ENCODE peak calls at places on chromosome X, in seven cellular contexts. S is cardiac muscle cell; L is adipocyte; W is dorsolateral prefrontal cortex; E is SJSA1; U is OCI-LY7; M is effector memory CD4-positive, alpha-beta T cell. F is an unnamed sample.

GRCh38 chrX:140766024-140766611 is 56.6 kb downstream of the LINC00632 start:
- DNase-seq in M (peak), S (peak), E (peak), W (peak), U (peak), L (peak), F (no peak)

GRCh38 chrX:44061940-44062339 is 88.8 kb upstream of the NDP start:
- DNase-seq in S (no peak), U (no peak), W (no peak), L (no peak), E (no peak), M (no peak), F (no peak)

GRCh38 chrX:6226053-6226645 is 2.5 kb downstream of the NLGN4X start:
- DNase-seq in W (peak), U (no peak), S (no peak), L (no peak), M (no peak), E (peak), F (no peak)

GRCh38 chrX:49165901-49166881 is 3.6 kb downstream of the MAGIX start:
- DNase-seq in M (peak), U (peak), W (peak), L (peak), S (peak), E (peak), F (peak)

GRCh38 chrX:2888309-2888708 is 40.8 kb downstream of the ARSD start:
- DNase-seq in L (no peak), S (no peak), M (no peak), E (no peak), W (no peak), U (no peak), F (no peak)

GRCh38 chrX:116435597-116435996 is 809 bp upstream of the SLC6A14 start:
- DNase-seq in S (no peak), U (no peak), W (no peak), E (no peak), L (no peak), M (no peak), F (no peak)

GRCh38 chrX:9888953-9889470 is 78.1 kb upstream of the CLDN34 start:
- DNase-seq in U (no peak), M (no peak), S (no peak), W (no peak), E (no peak), L (peak), F (no peak)

GRCh38 chrX:22135171-22135711 is 103.1 kb downstream of the PHEX start:
- DNase-seq in W (no peak), L (peak), U (no peak), E (peak), M (no peak), S (peak), F (no peak)

GRCh38 chrX:22090181-22090580 is 58.1 kb downstream of the PHEX start:
- DNase-seq in U (no peak), W (no peak), S (peak), E (no peak), L (peak), M (no peak), F (no peak)

GRCh38 chrX:66635360-66635759 is 3.5 kb downstream of the EDA2R start:
- DNase-seq in L (peak), W (no peak), M (no peak), E (peak), S (peak), U (no peak), F (no peak)

GRCh38 chrX:153438522-153438921 is 7.3 kb downstream of the TREX2 start:
- DNase-seq in M (no peak), S (peak), W (no peak), U (peak), L (peak), E (no peak), F (no peak)

GRCh38 chrX:7582191-7582590 is 260.8 kb upstream of the VCX start:
- DNase-seq in W (no peak), E (no peak), S (no peak), M (no peak), U (no peak), L (no peak), F (no peak)

GRCh38 chrX:154793084-154793483 is 12.2 kb downstream of the MPP1 start:
- DNase-seq in U (no peak), M (no peak), L (no peak), E (no peak), W (no peak), S (no peak), F (no peak)

GRCh38 chrX:19810370-19810769 is 77.0 kb downstream of the SH3KBP1 start:
- DNase-seq in M (no peak), L (peak), U (no peak), S (no peak), E (no peak), W (no peak), F (no peak)

GRCh38 chrX:110992611-110993010 is 103.4 kb upstream of the PAK3 start:
- DNase-seq in W (no peak), S (peak), U (peak), L (peak), E (no peak), M (peak), F (peak)

GRCh38 chrX:130789793-130790192 is 113.2 kb downstream of the ENOX2 start:
- DNase-seq in U (no peak), M (no peak), L (no peak), S (no peak), E (no peak), W (no peak), F (no peak)

GRCh38 chrX:24988314-24988713 is 27.5 kb downstream of the ARX start:
- DNase-seq in M (no peak), U (no peak), W (no peak), L (peak), S (no peak), E (no peak), F (no peak)

GRCh38 chrX:111181883-111182400 is 86.0 kb downstream of the PAK3 start:
- DNase-seq in U (no peak), M (no peak), L (no peak), W (no peak), E (no peak), S (no peak), F (no peak)

GRCh38 chrX:120262781-120263719 is 12.4 kb downstream of the ZBTB33 start:
- DNase-seq in E (no peak), W (no peak), L (no peak), M (no peak), S (no peak), U (peak), F (no peak)

GRCh38 chrX:115339441-115340025 is 50.0 kb downstream of the LUZP4 start:
- DNase-seq in E (no peak), L (peak), S (peak), U (no peak), W (no peak), M (no peak), F (no peak)

GRCh38 chrX:145630806-145631435 is 186.7 kb upstream of the SLITRK2 start:
- DNase-seq in L (no peak), E (no peak), S (no peak), U (no peak), M (no peak), W (no peak), F (no peak)

GRCh38 chrX:41014776-41015175 is 70.5 kb upstream of the USP9X start:
- DNase-seq in W (no peak), L (peak), M (no peak), E (peak), U (no peak), S (peak), F (no peak)

GRCh38 chrX:41009816-41010187 is 75.4 kb upstream of the USP9X start:
- DNase-seq in L (no peak), W (no peak), S (no peak), E (no peak), U (no peak), M (no peak), F (no peak)

GRCh38 chrX:41005445-41005992 is 79.7 kb upstream of the USP9X start:
- DNase-seq in L (no peak), U (no peak), M (no peak), E (no peak), W (no peak), S (no peak), F (no peak)

GRCh38 chrX:41010188-41010846 is 74.9 kb upstream of the USP9X start:
- DNase-seq in U (no peak), M (peak), S (peak), W (peak), L (peak), E (peak), F (peak)
- H3K4me3 ChIP-seq in U (no peak), M (peak), S (no peak), W (peak), L (peak), E (no peak), F (peak)

GRCh38 chrX:46326161-46326560 is 219.1 kb downstream of the ZNF674 start:
- DNase-seq in L (peak), U (no peak), S (peak), E (peak), W (no peak), M (no peak), F (no peak)

GRCh38 chrX:46330513-46330912 is 214.7 kb downstream of the ZNF674 start:
- DNase-seq in W (no peak), L (no peak), E (no peak), M (no peak), S (no peak), U (no peak), F (no peak)

GRCh38 chrX:46327229-46328081 is 217.8 kb downstream of the ZNF674 start:
- DNase-seq in S (peak), U (no peak), L (peak), E (peak), M (no peak), W (no peak), F (no peak)

GRCh38 chrX:46325312-46325877 is 219.8 kb downstream of the ZNF674 start:
- DNase-seq in M (no peak), L (peak), E (peak), S (peak), U (no peak), W (no peak), F (no peak)

DNA sequence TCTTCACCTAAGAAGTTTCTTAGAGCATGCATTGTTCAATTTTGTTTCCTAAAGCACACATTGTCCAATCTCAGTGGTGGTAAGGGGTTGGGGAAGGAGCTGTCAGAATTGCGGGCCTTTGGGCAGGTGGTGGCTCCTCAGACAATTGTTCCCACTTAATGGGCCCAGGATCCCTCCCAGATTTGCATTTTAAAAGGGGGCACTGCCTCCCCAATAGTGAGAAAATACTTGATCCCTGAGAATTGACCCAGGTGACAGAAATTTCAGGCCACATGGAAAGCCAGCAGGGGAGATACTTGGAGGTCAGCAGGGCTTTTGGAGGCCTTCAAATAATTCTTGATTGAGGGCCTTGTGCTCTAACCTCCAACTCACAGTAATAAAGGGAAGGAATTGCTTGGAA is 217.1 kb downstream of the ZNF674 start:
- DNase-seq in U (no peak), L (no peak), W (no peak), M (no peak), S (no peak), E (no peak), F (no peak)
- H3K4me3 ChIP-seq in U (no peak), L (no peak), W (no peak), M (no peak), S (no peak), E (no peak), F (no peak)

GRCh38 chrX:133868687-133869086 is 116.7 kb downstream of the GPC3 start:
- DNase-seq in U (no peak), W (no peak), L (no peak), S (peak), M (no peak), E (no peak), F (no peak)
- H3K4me3 ChIP-seq in U (no peak), W (no peak), L (no peak), S (no peak), M (no peak), E (no peak), F (no peak)

DNA sequence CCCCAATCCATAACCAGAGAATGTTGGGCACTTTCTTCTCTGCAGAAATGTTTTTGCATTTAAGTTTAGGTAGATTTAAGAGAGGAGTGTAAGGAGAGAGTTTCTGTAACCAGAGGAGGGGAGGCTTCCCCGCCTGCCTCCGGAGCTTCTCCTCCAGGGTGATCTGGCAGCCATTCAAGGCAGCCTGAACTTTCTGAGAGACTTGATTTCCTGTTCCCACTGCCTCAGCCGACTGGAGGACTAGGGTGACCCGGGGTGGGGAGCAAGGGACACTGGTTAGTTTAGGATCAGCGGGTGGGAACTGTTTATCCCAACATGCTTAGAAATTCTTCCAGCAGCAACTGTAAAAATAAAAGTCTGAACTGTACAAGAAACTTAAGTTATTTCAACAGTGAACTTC is 15.1 kb downstream of the FAM9C start:
- DNase-seq in U (no peak), L (peak), M (no peak), W (no peak), E (peak), S (peak), F (no peak)
- H3K4me3 ChIP-seq in U (no peak), L (peak), M (no peak), W (no peak), E (no peak), S (no peak), F (no peak)

GRCh38 chrX:108734426-108734825 is 1.9 kb downstream of the IRS4 start:
- DNase-seq in L (no peak), M (no peak), U (no peak), S (no peak), W (no peak), E (no peak), F (no peak)
- H3K4me3 ChIP-seq in L (no peak), M (no peak), U (no peak), S (no peak), W (no peak), E (no peak), F (no peak)